ENCODE peak calls at places on chromosomes 3 and 15, in nine cellular contexts. One of them, this sample, is unnamed.
A peak's percentile ranks its signal among the peaks of the same experiment; 100 is the strongest.

GRCh38 chr3:123336441-123336851 is 112.4 kb downstream of the ADCY5 start:
- DNase-seq in left ventricle myocardium inferior: peak; percentile 6
- DNase-seq in thoracic aorta: no peak
- DNase-seq in keratinocyte: no peak
- DNase-seq in lung: no peak
- DNase-seq in GM23338: no peak
- DNase-seq in PC-3: no peak
- DNase-seq in body of pancreas: no peak
- DNase-seq in psoas muscle: no peak
- DNase-seq in this sample: no peak

GRCh38 chr15:91926871-91927270 is 73.4 kb downstream of the SLCO3A1 start:
- DNase-seq in GM23338: peak; percentile 56
- DNase-seq in psoas muscle: no peak
- DNase-seq in body of pancreas: no peak
- DNase-seq in PC-3: no peak
- DNase-seq in keratinocyte: no peak
- DNase-seq in thoracic aorta: no peak
- DNase-seq in lung: no peak
- DNase-seq in left ventricle myocardium inferior: no peak
- DNase-seq in this sample: no peak

GRCh38 chr15:77409259-77410156 is 10.4 kb downstream of the PEAK1 start:
- DNase-seq in thoracic aorta: no peak
- DNase-seq in GM23338: no peak
- DNase-seq in keratinocyte: no peak
- DNase-seq in PC-3: no peak
- DNase-seq in psoas muscle: no peak
- DNase-seq in body of pancreas: no peak
- DNase-seq in left ventricle myocardium inferior: no peak
- DNase-seq in lung: no peak
- DNase-seq in this sample: no peak

GRCh38 chr3:190883973-190884832 is 21.7 kb upstream of the GMNC start:
- DNase-seq in PC-3: peak; percentile 88
- DNase-seq in psoas muscle: no peak
- DNase-seq in left ventricle myocardium inferior: no peak
- DNase-seq in lung: peak; percentile 37
- DNase-seq in thoracic aorta: no peak
- DNase-seq in GM23338: peak; percentile 82
- DNase-seq in body of pancreas: peak; percentile 59
- DNase-seq in keratinocyte: no peak
- DNase-seq in this sample: no peak

GRCh38 chr3:5038243-5038642 is 59.0 kb downstream of the BHLHE40 start:
- DNase-seq in keratinocyte: no peak
- DNase-seq in lung: no peak
- DNase-seq in psoas muscle: no peak
- DNase-seq in left ventricle myocardium inferior: no peak
- DNase-seq in GM23338: no peak
- DNase-seq in thoracic aorta: no peak
- DNase-seq in body of pancreas: no peak
- DNase-seq in PC-3: no peak
- DNase-seq in this sample: no peak

GRCh38 chr3:172289583-172289982 is 158.7 kb downstream of the GHSR start:
- DNase-seq in thoracic aorta: no peak
- DNase-seq in keratinocyte: no peak
- DNase-seq in left ventricle myocardium inferior: peak; percentile 25
- DNase-seq in GM23338: peak; percentile 64
- DNase-seq in body of pancreas: no peak
- DNase-seq in PC-3: no peak
- DNase-seq in psoas muscle: no peak
- DNase-seq in lung: no peak
- DNase-seq in this sample: peak; percentile 64

GRCh38 chr15:34055868-34056595 is 17.0 kb upstream of the AVEN start:
- DNase-seq in lung: no peak
- DNase-seq in GM23338: no peak
- DNase-seq in left ventricle myocardium inferior: no peak
- DNase-seq in PC-3: peak; percentile 11
- DNase-seq in body of pancreas: no peak
- DNase-seq in keratinocyte: no peak
- DNase-seq in thoracic aorta: no peak
- DNase-seq in psoas muscle: no peak
- DNase-seq in this sample: no peak

GRCh38 chr15:66004618-66005262 is 135.4 kb downstream of the RAB11A start:
- DNase-seq in thoracic aorta: no peak
- DNase-seq in body of pancreas: peak; percentile 28
- DNase-seq in GM23338: peak; percentile 78
- DNase-seq in lung: no peak
- DNase-seq in psoas muscle: no peak
- DNase-seq in keratinocyte: no peak
- DNase-seq in PC-3: peak; percentile 43
- DNase-seq in left ventricle myocardium inferior: no peak
- DNase-seq in this sample: no peak

GRCh38 chr3:152969557-152970300 is 134.8 kb downstream of the P2RY1 start:
- DNase-seq in lung: no peak
- DNase-seq in keratinocyte: peak; percentile 17
- DNase-seq in psoas muscle: no peak
- DNase-seq in GM23338: peak; percentile 20
- DNase-seq in PC-3: peak; percentile 93
- DNase-seq in thoracic aorta: no peak
- DNase-seq in left ventricle myocardium inferior: no peak
- DNase-seq in body of pancreas: no peak
- DNase-seq in this sample: no peak

GRCh38 chr3:134624537-134625287 is 26.1 kb downstream of the KY start:
- DNase-seq in psoas muscle: no peak
- DNase-seq in GM23338: no peak
- DNase-seq in thoracic aorta: no peak
- DNase-seq in body of pancreas: no peak
- DNase-seq in keratinocyte: no peak
- DNase-seq in left ventricle myocardium inferior: no peak
- DNase-seq in PC-3: no peak
- DNase-seq in lung: no peak
- DNase-seq in this sample: peak; percentile 16

GRCh38 chr3:131386429-131386926 is 4.9 kb downstream of the NUDT16 start:
- DNase-seq in body of pancreas: no peak
- DNase-seq in thoracic aorta: peak; percentile 13
- DNase-seq in lung: peak; percentile 90
- DNase-seq in psoas muscle: peak; percentile 58
- DNase-seq in left ventricle myocardium inferior: peak; percentile 69
- DNase-seq in PC-3: no peak
- DNase-seq in keratinocyte: no peak
- DNase-seq in GM23338: no peak
- DNase-seq in this sample: peak; percentile 85

GRCh38 chr15:76614725-76615124 is 278.2 kb downstream of the ISL2 start:
- DNase-seq in GM23338: no peak
- DNase-seq in left ventricle myocardium inferior: no peak
- DNase-seq in keratinocyte: no peak
- DNase-seq in PC-3: no peak
- DNase-seq in lung: no peak
- DNase-seq in psoas muscle: no peak
- DNase-seq in body of pancreas: no peak
- DNase-seq in thoracic aorta: no peak
- DNase-seq in this sample: no peak

GRCh38 chr3:72655151-72655551 is 193.1 kb downstream of the SHQ1 start:
- DNase-seq in thoracic aorta: no peak
- DNase-seq in keratinocyte: no peak
- DNase-seq in GM23338: peak; percentile 97
- DNase-seq in lung: no peak
- DNase-seq in PC-3: peak; percentile 67
- DNase-seq in body of pancreas: peak; percentile 24
- DNase-seq in psoas muscle: no peak
- DNase-seq in left ventricle myocardium inferior: no peak
- DNase-seq in this sample: no peak
- H3K4me1 ChIP-seq in thoracic aorta: no peaks in the 10 kb centered on the region
- H3K4me1 ChIP-seq in keratinocyte: peaks cover 42% of the 10 kb centered on the region
- H3K4me1 ChIP-seq in GM23338: peaks cover 4% of the 10 kb centered on the region
- H3K4me1 ChIP-seq in lung: peaks cover 6% of the 10 kb centered on the region
- H3K4me1 ChIP-seq in PC-3: peaks cover 15% of the 10 kb centered on the region
- H3K4me1 ChIP-seq in body of pancreas: peaks cover 24% of the 10 kb centered on the region
- H3K4me1 ChIP-seq in psoas muscle: peaks cover 4% of the 10 kb centered on the region
- H3K4me1 ChIP-seq in left ventricle myocardium inferior: peaks cover 7% of the 10 kb centered on the region
- H3K4me1 ChIP-seq in this sample: no peaks in the 10 kb centered on the region

GRCh38 chr3:170003881-170004356 is 33.9 kb upstream of the GPR160 start:
- DNase-seq in lung: no peak
- DNase-seq in body of pancreas: no peak
- DNase-seq in left ventricle myocardium inferior: no peak
- DNase-seq in thoracic aorta: no peak
- DNase-seq in PC-3: no peak
- DNase-seq in keratinocyte: no peak
- DNase-seq in psoas muscle: no peak
- DNase-seq in GM23338: no peak
- DNase-seq in this sample: no peak

GRCh38 chr3:170002231-170002630 is 35.6 kb upstream of the GPR160 start:
- DNase-seq in keratinocyte: no peak
- DNase-seq in body of pancreas: no peak
- DNase-seq in thoracic aorta: no peak
- DNase-seq in left ventricle myocardium inferior: no peak
- DNase-seq in psoas muscle: no peak
- DNase-seq in PC-3: no peak
- DNase-seq in lung: no peak
- DNase-seq in GM23338: no peak
- DNase-seq in this sample: no peak

GRCh38 chr3:170010498-170010897 is 27.3 kb upstream of the GPR160 start:
- DNase-seq in lung: no peak
- DNase-seq in body of pancreas: no peak
- DNase-seq in psoas muscle: no peak
- DNase-seq in keratinocyte: no peak
- DNase-seq in left ventricle myocardium inferior: no peak
- DNase-seq in GM23338: no peak
- DNase-seq in PC-3: no peak
- DNase-seq in thoracic aorta: no peak
- DNase-seq in this sample: no peak

GRCh38 chr3:170002829-170003228 is 35.0 kb upstream of the GPR160 start:
- DNase-seq in lung: no peak
- DNase-seq in left ventricle myocardium inferior: no peak
- DNase-seq in thoracic aorta: no peak
- DNase-seq in keratinocyte: no peak
- DNase-seq in psoas muscle: no peak
- DNase-seq in body of pancreas: no peak
- DNase-seq in PC-3: no peak
- DNase-seq in GM23338: no peak
- DNase-seq in this sample: no peak

DNA sequence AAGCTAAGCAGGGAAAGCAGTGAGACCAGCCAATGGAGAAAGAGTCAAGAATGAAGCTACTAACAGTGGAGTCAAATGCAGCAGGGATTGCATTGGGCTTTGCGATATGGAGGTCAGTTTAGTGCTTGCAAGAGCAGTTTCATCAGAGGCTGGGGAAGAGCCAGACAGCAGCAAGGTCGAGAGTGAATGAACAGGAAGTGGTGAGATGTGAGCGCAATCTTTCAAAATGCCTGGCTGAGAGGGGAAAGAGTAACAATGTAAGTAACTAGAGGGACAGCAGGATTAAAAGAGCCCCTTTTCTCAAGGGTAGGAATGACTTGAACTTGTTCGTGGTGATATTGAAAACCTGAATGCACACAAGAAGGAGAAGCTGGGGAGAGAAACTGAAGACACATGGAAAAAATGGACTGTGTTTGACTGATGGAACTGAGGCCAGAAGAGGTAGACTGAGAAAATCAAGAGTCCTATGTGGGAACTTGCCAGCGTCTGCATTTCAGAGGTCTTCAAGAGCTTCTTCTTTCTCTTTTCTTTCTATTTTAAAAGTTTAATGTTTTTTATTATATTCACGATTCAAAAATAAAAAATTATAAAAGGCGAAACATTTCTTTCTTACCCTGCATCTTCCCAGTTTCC is 30.6 kb upstream of the GPR160 start:
- DNase-seq in keratinocyte: no peak
- DNase-seq in left ventricle myocardium inferior: no peak
- DNase-seq in PC-3: no peak
- DNase-seq in GM23338: no peak
- DNase-seq in psoas muscle: peak; percentile 30
- DNase-seq in lung: peak; percentile 50
- DNase-seq in thoracic aorta: no peak
- DNase-seq in body of pancreas: no peak
- DNase-seq in this sample: no peak
- H3K4me3 ChIP-seq in keratinocyte: no peak overlapping the region
- H3K4me3 ChIP-seq in left ventricle myocardium inferior: no peak overlapping the region
- H3K4me3 ChIP-seq in PC-3: no peak overlapping the region
- H3K4me3 ChIP-seq in GM23338: no peak overlapping the region
- H3K4me3 ChIP-seq in psoas muscle: no peak overlapping the region
- H3K4me3 ChIP-seq in lung: no peak overlapping the region
- H3K4me3 ChIP-seq in thoracic aorta: no peak overlapping the region
- H3K4me3 ChIP-seq in body of pancreas: no peak overlapping the region
- H3K4me3 ChIP-seq in this sample: no peak overlapping the region

GRCh38 chr3:41448396-41448795 is 249.1 kb downstream of the CTNNB1 start:
- DNase-seq in psoas muscle: no peak
- DNase-seq in lung: no peak
- DNase-seq in GM23338: peak; percentile 27
- DNase-seq in thoracic aorta: no peak
- DNase-seq in keratinocyte: no peak
- DNase-seq in body of pancreas: no peak
- DNase-seq in PC-3: no peak
- DNase-seq in left ventricle myocardium inferior: no peak
- DNase-seq in this sample: no peak

GRCh38 chr3:41447701-41448100 is 248.4 kb downstream of the CTNNB1 start:
- DNase-seq in GM23338: no peak
- DNase-seq in body of pancreas: no peak
- DNase-seq in left ventricle myocardium inferior: no peak
- DNase-seq in lung: no peak
- DNase-seq in PC-3: no peak
- DNase-seq in keratinocyte: no peak
- DNase-seq in psoas muscle: no peak
- DNase-seq in thoracic aorta: no peak
- DNase-seq in this sample: no peak

DNA sequence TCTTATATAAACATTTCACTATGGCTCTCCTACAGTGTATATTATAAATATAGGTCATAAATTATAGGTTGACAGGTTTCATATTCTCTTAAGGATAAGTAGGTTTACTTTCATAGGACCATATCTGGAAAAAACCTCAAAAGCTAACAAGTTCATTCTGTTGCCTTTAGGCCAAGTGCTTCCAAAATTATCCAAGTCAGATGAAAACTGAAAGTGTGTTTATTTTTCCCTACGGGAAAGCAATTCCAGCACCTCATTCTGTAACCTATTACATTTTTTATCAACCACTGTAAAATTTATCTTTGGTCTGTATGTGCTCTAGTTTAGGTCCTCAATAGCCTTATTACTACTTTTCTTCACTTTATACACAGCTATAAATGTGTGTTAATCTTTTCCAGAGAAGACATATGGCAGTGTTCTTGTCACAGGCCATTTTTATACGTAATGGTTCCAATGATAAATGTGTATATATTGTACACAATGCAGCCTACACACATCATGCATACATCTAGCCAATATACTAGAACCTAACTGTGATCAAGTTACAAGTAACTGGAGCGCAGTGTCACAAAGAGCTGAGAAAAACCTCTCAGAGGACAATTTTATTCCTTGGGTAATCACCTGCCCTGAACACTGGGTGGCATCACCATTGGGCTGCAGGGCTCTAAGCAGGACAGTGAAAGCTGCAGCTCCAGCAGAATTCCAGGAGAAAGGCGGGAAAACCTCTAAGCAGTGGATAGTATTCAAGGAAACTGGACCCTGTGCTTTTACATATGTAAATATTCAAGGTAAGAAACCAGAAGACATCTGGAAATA is 251.3 kb downstream of the CTNNB1 start:
- DNase-seq in body of pancreas: no peak
- DNase-seq in keratinocyte: no peak
- DNase-seq in lung: no peak
- DNase-seq in left ventricle myocardium inferior: no peak
- DNase-seq in PC-3: peak; percentile 44
- DNase-seq in psoas muscle: no peak
- DNase-seq in GM23338: peak; percentile 62
- DNase-seq in thoracic aorta: no peak
- DNase-seq in this sample: no peak
- TF ChIP-seq CTCF in body of pancreas: no peak
- TF ChIP-seq CTCF in keratinocyte: peak; percentile 7
- TF ChIP-seq CTCF in lung: no peak
- TF ChIP-seq CTCF in left ventricle myocardium inferior: peak; percentile 28
- TF ChIP-seq CTCF in PC-3: peak; percentile 55
- TF ChIP-seq CTCF in psoas muscle: no peak
- TF ChIP-seq CTCF in GM23338: peak; percentile 60
- TF ChIP-seq CTCF in thoracic aorta: no peak
- TF ChIP-seq CTCF in this sample: no peak

GRCh38 chr15:67832965-67833503 is 6.8 kb downstream of the RNU6-1 start:
- DNase-seq in GM23338: peak; percentile 84
- DNase-seq in psoas muscle: no peak
- DNase-seq in PC-3: no peak
- DNase-seq in thoracic aorta: no peak
- DNase-seq in keratinocyte: no peak
- DNase-seq in body of pancreas: no peak
- DNase-seq in lung: no peak
- DNase-seq in left ventricle myocardium inferior: no peak
- DNase-seq in this sample: no peak
- H3K4me1 ChIP-seq in GM23338: peaks cover 48% of the 10 kb centered on the region
- H3K4me1 ChIP-seq in psoas muscle: peaks cover 11% of the 10 kb centered on the region
- H3K4me1 ChIP-seq in PC-3: no peaks in the 10 kb centered on the region
- H3K4me1 ChIP-seq in thoracic aorta: peaks cover 38% of the 10 kb centered on the region
- H3K4me1 ChIP-seq in keratinocyte: peaks cover 17% of the 10 kb centered on the region
- H3K4me1 ChIP-seq in body of pancreas: peaks cover 50% of the 10 kb centered on the region
- H3K4me1 ChIP-seq in lung: peaks cover 18% of the 10 kb centered on the region
- H3K4me1 ChIP-seq in left ventricle myocardium inferior: peaks cover 65% of the 10 kb centered on the region
- H3K4me1 ChIP-seq in this sample: no peaks in the 10 kb centered on the region

This sample was measured in right atrium auricular region.